ENCODE peak calls at places on chromosomes 6 and 20, in seven cellular contexts. U is left ventricle myocardium inferior; M is activated T-cell treated with anti-CD3 and anti-CD28 coated beads, Interleukin-2, amount 50 U/mL, for 1 hour; K is NCI-H1092 treated with DMSO at 0.1 percent for 48 hours; X is activated CD8-positive, alpha-beta memory T cell treated with anti-CD3 and anti-CD28 coated beads, Interleukin-2, amount 10 ng/mL, durations not matched to agents 7 days and 5 days; C is Peyer's patch; D is NCI-H446. L is an unnamed sample.

GRCh38 chr6:78831492-78831891 is 35.9 kb upstream of the IRAK1BP1 start:
- DNase-seq in U (no peak), M (no peak), K (no peak), X (no peak), C (no peak), D (no peak), L (no peak)

GRCh38 chr20:52892023-52892422 is 80.1 kb upstream of the TSHZ2 start:
- DNase-seq in U (no peak), M (no peak), K (no peak), X (no peak), C (no peak), D (no peak), L (no peak)

GRCh38 chr6:16760536-16761468 is at the start of gene ATXN1:
- DNase-seq in U (peak; percentile 57), M (peak; percentile 70), K (no peak), X (peak; percentile 66), C (peak; percentile 87), D (peak; percentile 55), L (no peak)

GRCh38 chr20:43901296-43901695 is 13.4 kb upstream of the TOX2 start:
- DNase-seq in U (no peak), M (no peak), K (no peak), X (no peak), C (no peak), D (no peak), L (no peak)

GRCh38 chr20:15399781-15400180 is 1062.4 kb upstream of the FLRT3 start:
- DNase-seq in U (no peak), M (no peak), K (no peak), X (no peak), C (no peak), D (no peak), L (no peak)

GRCh38 chr20:1718604-1719384 is 61.2 kb upstream of the SIRPG start:
- DNase-seq in U (no peak), M (no peak), K (no peak), X (no peak), C (no peak), D (peak; percentile 38), L (no peak)

GRCh38 chr20:63224272-63225081 is 8.5 kb upstream of the YTHDF1 start:
- DNase-seq in U (peak; percentile 60), M (no peak), K (peak; percentile 82), X (no peak), C (no peak), D (peak; percentile 53), L (peak; percentile 12)

GRCh38 chr20:52226370-52226769 is 34.8 kb upstream of the ZFP64 start:
- DNase-seq in U (no peak), M (no peak), K (no peak), X (no peak), C (no peak), D (no peak), L (no peak)

GRCh38 chr20:38735172-38735571 is 10.9 kb downstream of the SLC32A1 start:
- DNase-seq in U (no peak), M (no peak), K (no peak), X (no peak), C (no peak), D (no peak), L (no peak)

GRCh38 chr20:47118641-47119040 is 224.0 kb downstream of the EYA2 start:
- DNase-seq in U (no peak), M (no peak), K (no peak), X (no peak), C (no peak), D (no peak), L (no peak)

GRCh38 chr6:34324738-34325444 is 67.6 kb downstream of the NUDT3 start:
- DNase-seq in U (peak; percentile 36), M (no peak), K (no peak), X (no peak), C (no peak), D (peak; percentile 78), L (no peak)

GRCh38 chr20:63112491-63113219 is 103.3 kb downstream of the YTHDF1 start:
- DNase-seq in U (no peak), M (no peak), K (no peak), X (no peak), C (no peak), D (no peak), L (no peak)

GRCh38 chr6:33787954-33788693 is 806 bp downstream of the LEMD2 start:
- DNase-seq in U (peak; percentile 77), M (peak; percentile 63), K (peak; percentile 28), X (peak; percentile 80), C (peak; percentile 89), D (peak; percentile 16), L (no peak)

GRCh38 chr6:33430991-33431879 is 11.4 kb downstream of the SYNGAP1 start:
- DNase-seq in U (peak; percentile 47), M (peak; percentile 82), K (no peak), X (peak; percentile 94), C (peak; percentile 88), D (peak; percentile 56), L (peak; percentile 54)

GRCh38 chr6:108174371-108175175 is 8.8 kb downstream of the NR2E1 start:
- DNase-seq in U (no peak), M (no peak), K (no peak), X (peak; percentile 64), C (no peak), D (no peak), L (no peak)

GRCh38 chr6:34970487-34970886 is 81.4 kb downstream of the ANKS1A start:
- DNase-seq in U (no peak), M (no peak), K (no peak), X (no peak), C (no peak), D (no peak), L (no peak)

GRCh38 chr20:47784599-47785320 is 521 bp downstream of the SULF2 start:
- DNase-seq in U (peak; percentile 48), M (no peak), K (peak; percentile 22), X (no peak), C (no peak), D (no peak), L (no peak)

GRCh38 chr6:136095961-136096360 is 154.2 kb downstream of the MTFR2 start:
- DNase-seq in U (peak; percentile 42), M (no peak), K (no peak), X (no peak), C (no peak), D (peak; percentile 37), L (no peak)

GRCh38 chr20:32960222-32960518 is 44.1 kb downstream of the SUN5 start:
- DNase-seq in U (no peak), M (no peak), K (no peak), X (no peak), C (no peak), D (no peak), L (no peak)

GRCh38 chr6:79441222-79441621 is 96.0 kb downstream of the LCA5 start:
- DNase-seq in U (no peak), M (no peak), K (no peak), X (no peak), C (no peak), D (no peak), L (no peak)

GRCh38 chr6:168206186-168206585 is 113.4 kb downstream of the DACT2 start:
- DNase-seq in U (no peak), M (no peak), K (no peak), X (no peak), C (peak; percentile 32), D (no peak), L (no peak)

GRCh38 chr6:6884193-6884627 is 223.6 kb upstream of the RREB1 start:
- DNase-seq in U (no peak), M (no peak), K (no peak), X (no peak), C (no peak), D (no peak), L (no peak)

GRCh38 chr20:36712775-36713174 is 33.1 kb downstream of the NDRG3 start:
- DNase-seq in U (no peak), M (no peak), K (no peak), X (no peak), C (no peak), D (no peak), L (no peak)

GRCh38 chr6:33622456-33623431 is 1.6 kb downstream of the ITPR3 start:
- DNase-seq in U (no peak), M (no peak), K (no peak), X (no peak), C (peak; percentile 66), D (no peak), L (no peak)

GRCh38 chr6:99495466-99495865 is 19.8 kb downstream of the USP45 start:
- DNase-seq in U (no peak), M (no peak), K (no peak), X (no peak), C (no peak), D (no peak), L (no peak)

GRCh38 chr6:102907181-102907580 is 1513.7 kb downstream of the GRIK2 start:
- DNase-seq in U (no peak), M (no peak), K (no peak), X (no peak), C (no peak), D (no peak), L (no peak)

GRCh38 chr20:47137231-47137865 is 219.2 kb downstream of the ZMYND8 start:
- DNase-seq in U (no peak), M (no peak), K (no peak), X (no peak), C (no peak), D (no peak), L (no peak)

GRCh38 chr20:49821850-49822249 is 9.2 kb downstream of the SLC9A8 start:
- DNase-seq in U (no peak), M (no peak), K (no peak), X (no peak), C (no peak), D (no peak), L (no peak)

GRCh38 chr6:28425942-28426541 is 17.2 kb downstream of the ZSCAN23 start:
- DNase-seq in U (no peak), M (no peak), K (no peak), X (no peak), C (no peak), D (no peak), L (no peak)

GRCh38 chr6:32570363-32570905 is 19.2 kb downstream of the HLA-DRB1 start:
- DNase-seq in U (no peak), M (no peak), K (no peak), X (no peak), C (no peak), D (no peak), L (no peak)

GRCh38 chr6:148175511-148176188 is 167.0 kb upstream of the SASH1 start:
- DNase-seq in U (no peak), M (no peak), K (no peak), X (no peak), C (no peak), D (no peak), L (no peak)

GRCh38 chr6:135999393-135999792 is 147.9 kb downstream of the PDE7B start:
- DNase-seq in U (no peak), M (no peak), K (no peak), X (no peak), C (no peak), D (no peak), L (no peak)

GRCh38 chr6:105243487-105243886 is 63.7 kb upstream of the POPDC3 start:
- DNase-seq in U (no peak), M (no peak), K (no peak), X (no peak), C (no peak), D (no peak), L (no peak)

GRCh38 chr6:165098165-165098564 is 211.2 kb downstream of the C6orf118 start:
- DNase-seq in U (no peak), M (no peak), K (no peak), X (no peak), C (no peak), D (no peak), L (no peak)

GRCh38 chr20:43389839-43390626 is 67.7 kb upstream of the SRSF6 start:
- DNase-seq in U (no peak), M (no peak), K (no peak), X (no peak), C (no peak), D (no peak), L (no peak)

GRCh38 chr6:128725271-128726233 is 157.4 kb upstream of the LAMA2 start:
- DNase-seq in U (no peak), M (no peak), K (no peak), X (no peak), C (no peak), D (peak; percentile 49), L (peak; percentile 1)

L was measured in NCI-H774.